ENCODE peak calls at places on chromosomes 1 and 21, in nine cellular contexts. E is WTC11, L is AG10803, V is fibroblast of the aortic adventitia, Q is heart left ventricle, K is endodermal cell, H is HFF-Myc, J is IMR-90, S is astrocyte of the spinal cord. Z is an unnamed sample.

GRCh38 chr1:42140191-42140590 is 13.0 kb upstream of the GUCA2B start:
- DNase-seq in E (no peak), L (no peak), V (no peak), Q (no peak), K (no peak), H (no peak), J (no peak), S (no peak), Z (no peak)

GRCh38 chr1:26418865-26419349 is 8.3 kb downstream of the LIN28A start:
- DNase-seq in E (peak; percentile 95), L (no peak), V (no peak), Q (no peak), K (peak; percentile 98), H (no peak), J (no peak), S (no peak), Z (peak; percentile 47)

GRCh38 chr1:192702212-192702993 is 66.5 kb downstream of the RGS13 start:
- DNase-seq in E (no peak), L (peak; percentile 68), V (peak; percentile 84), Q (no peak), K (no peak), H (peak; percentile 16), J (peak; percentile 89), S (peak; percentile 67), Z (no peak)

GRCh38 chr1:65079941-65080340 is 68.1 kb upstream of the AK4 start:
- DNase-seq in E (no peak), L (peak; percentile 11), V (no peak), Q (no peak), K (no peak), H (no peak), J (peak; percentile 50), S (peak; percentile 41), Z (no peak)

GRCh38 chr1:92973203-92973907 is 12.1 kb upstream of the DIPK1A start:
- DNase-seq in E (no peak), L (no peak), V (no peak), Q (no peak), K (no peak), H (no peak), J (no peak), S (no peak), Z (no peak)

GRCh38 chr1:21072721-21073120 is 104.0 kb downstream of the EIF4G3 start:
- DNase-seq in E (no peak), L (peak; percentile 71), V (peak; percentile 52), Q (no peak), K (no peak), H (no peak), J (peak; percentile 82), S (peak; percentile 63), Z (no peak)

GRCh38 chr1:203238535-203238934 is 9.1 kb upstream of the CHIT1 start:
- DNase-seq in E (no peak), L (no peak), V (no peak), Q (no peak), K (no peak), H (no peak), J (no peak), S (no peak), Z (no peak)

GRCh38 chr1:62384276-62385005 is 52.4 kb upstream of the USP1 start:
- DNase-seq in E (no peak), L (peak; percentile 95), V (peak; percentile 99), Q (no peak), K (no peak), H (peak; percentile 61), J (peak; percentile 86), S (peak; percentile 91), Z (no peak)

GRCh38 chr1:54124472-54124871 is 28.3 kb downstream of the CDCP2 start:
- DNase-seq in E (peak; percentile 50), L (no peak), V (no peak), Q (no peak), K (peak; percentile 53), H (no peak), J (no peak), S (no peak), Z (no peak)

GRCh38 chr1:162912061-162912667 is 51.2 kb upstream of the CCDC190 start:
- DNase-seq in E (no peak), L (no peak), V (no peak), Q (no peak), K (no peak), H (no peak), J (no peak), S (no peak), Z (no peak)

GRCh38 chr1:26618561-26618960 is 77.3 kb upstream of the ARID1A start:
- DNase-seq in E (no peak), L (no peak), V (no peak), Q (no peak), K (no peak), H (no peak), J (no peak), S (no peak), Z (no peak)

GRCh38 chr1:7638078-7638477 is 133.0 kb upstream of the VAMP3 start:
- DNase-seq in E (no peak), L (no peak), V (no peak), Q (no peak), K (peak; percentile 73), H (no peak), J (no peak), S (no peak), Z (no peak)

DNA sequence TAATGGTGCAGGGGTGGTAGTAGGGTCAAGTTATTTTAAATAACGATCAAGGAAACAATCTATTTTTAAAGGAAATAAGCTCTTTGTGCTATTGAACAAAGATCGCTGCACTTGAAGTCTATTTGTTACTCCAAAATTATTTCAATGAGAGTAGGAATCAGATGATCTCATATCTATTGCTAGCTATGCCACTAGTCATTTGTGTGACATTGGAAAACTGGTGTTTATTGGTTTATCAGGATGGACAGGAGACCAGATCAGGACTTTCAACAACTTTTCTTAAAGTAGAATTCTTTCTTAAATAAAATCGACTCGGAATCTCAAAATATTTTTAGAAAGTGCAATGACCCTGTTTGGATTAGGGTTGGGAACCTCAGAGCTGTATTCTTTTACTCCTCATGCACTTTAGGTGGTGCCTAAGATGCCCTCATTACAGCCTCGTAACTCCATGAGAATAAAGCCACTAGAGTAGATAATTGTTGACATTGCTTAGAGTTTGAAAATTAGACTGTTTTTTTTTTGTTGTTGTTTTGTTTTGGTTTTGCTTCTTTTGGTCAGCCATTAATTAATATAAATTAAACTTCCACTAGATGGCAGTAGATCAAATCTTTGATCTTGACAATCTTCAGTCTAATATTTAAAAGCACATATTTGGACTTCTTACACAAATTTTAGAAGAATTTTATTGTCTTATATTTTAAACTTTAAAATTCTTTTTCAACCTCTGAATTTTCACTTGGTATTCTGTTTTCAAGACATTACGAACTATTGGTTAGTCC is 352.4 kb downstream of the USP25 start:
- DNase-seq in E (no peak), L (peak; percentile 41), V (peak; percentile 60), Q (no peak), K (no peak), H (no peak), J (peak; percentile 22), S (peak; percentile 56), Z (no peak)
- TF ChIP-seq CTCF in E (no peak), L (peak; percentile 48), V (peak; percentile 5), Q (peak; percentile 58), K (peak; percentile 73), H (no peak), J (peak; percentile 50), S (peak; percentile 9), Z (peak; percentile 70)

GRCh38 chr1:181587870-181588438 is 104.6 kb downstream of the CACNA1E start:
- DNase-seq in E (peak; percentile 40), L (no peak), V (no peak), Q (no peak), K (peak; percentile 56), H (no peak), J (no peak), S (no peak), Z (no peak)
- TF ChIP-seq CTCF in E (no peak), L (no peak), V (no peak), Q (no peak), K (peak; percentile 59), H (no peak), J (no peak), S (no peak), Z (no peak)

GRCh38 chr1:18398791-18399551 is 81.8 kb upstream of the KLHDC7A start:
- DNase-seq in E (peak; percentile 48), L (no peak), V (no peak), Q (no peak), K (peak; percentile 71), H (no peak), J (no peak), S (no peak), Z (no peak)
- TF ChIP-seq CTCF in E (no peak), L (no peak), V (no peak), Q (no peak), K (peak; percentile 78), H (no peak), J (no peak), S (no peak), Z (peak; percentile 17)

GRCh38 chr21:46119565-46120271 is 21.8 kb downstream of the COL6A2 start:
- DNase-seq in E (peak; percentile 3), L (no peak), V (no peak), Q (peak; percentile 17), K (peak; percentile 33), H (no peak), J (no peak), S (no peak), Z (peak; percentile 34)

GRCh38 chr21:46122758-46123683 is 25.1 kb downstream of the COL6A2 start:
- DNase-seq in E (no peak), L (no peak), V (no peak), Q (peak; percentile 12), K (no peak), H (no peak), J (no peak), S (no peak), Z (peak; percentile 5)

GRCh38 chr21:46120301-46121285 is 22.7 kb downstream of the COL6A2 start:
- DNase-seq in E (peak; percentile 6), L (no peak), V (no peak), Q (peak; percentile 15), K (peak; percentile 34), H (no peak), J (no peak), S (no peak), Z (peak; percentile 17)

GRCh38 chr21:46122241-46122671 is 24.3 kb downstream of the COL6A2 start:
- DNase-seq in E (peak; percentile 3), L (peak; percentile 74), V (peak; percentile 70), Q (peak; percentile 15), K (no peak), H (no peak), J (peak; percentile 78), S (peak; percentile 77), Z (peak; percentile 31)

DNA sequence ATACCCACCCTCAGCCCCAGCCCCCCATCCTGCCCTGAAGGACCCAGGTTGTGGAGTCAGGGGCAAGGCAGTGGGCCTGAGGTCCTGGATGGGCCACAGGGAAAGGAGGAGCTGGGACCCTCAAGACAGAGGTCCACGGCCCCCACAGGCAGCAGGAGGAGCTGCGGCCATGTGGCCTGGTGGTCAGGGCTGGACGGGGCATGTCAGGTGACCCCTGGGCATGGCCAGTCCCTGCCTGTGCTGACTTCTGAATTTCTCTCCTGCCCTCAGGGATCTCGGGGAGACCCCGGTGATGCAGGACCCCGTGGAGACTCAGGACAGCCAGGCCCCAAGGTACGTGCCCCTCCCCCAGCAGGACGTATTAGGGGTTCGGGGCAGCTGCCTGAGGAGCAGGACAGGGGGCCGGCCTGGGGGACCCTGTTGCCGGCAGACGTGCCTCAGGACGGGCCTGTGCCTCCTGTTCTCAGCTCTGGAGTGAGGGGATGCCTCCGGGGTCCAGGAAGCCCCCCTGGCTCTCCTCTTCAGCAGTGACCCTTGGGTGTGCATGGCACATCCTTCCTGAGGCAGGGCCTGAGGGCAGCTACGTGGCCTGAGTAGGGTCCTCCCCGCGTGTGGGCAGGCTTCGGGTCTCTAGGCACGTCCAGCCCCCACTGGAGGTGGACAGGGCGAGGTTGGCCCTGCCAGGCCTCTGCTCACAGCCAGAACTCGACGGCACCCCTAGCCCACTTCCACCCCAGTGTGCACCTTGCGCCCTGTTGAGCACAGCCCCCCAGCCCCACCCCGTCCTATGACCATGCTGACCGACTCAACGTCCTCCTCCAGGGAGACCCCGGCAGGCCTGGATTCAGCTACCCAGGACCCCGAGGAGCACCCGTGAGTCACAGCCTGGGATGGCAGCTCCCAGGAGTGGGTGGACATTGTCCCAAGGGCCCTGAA is 23.6 kb downstream of the COL6A2 start:
- DNase-seq in E (peak; percentile 7), L (no peak), V (no peak), Q (peak; percentile 17), K (peak; percentile 40), H (no peak), J (no peak), S (no peak), Z (peak; percentile 15)
- TF ChIP-seq CTCF in E (no peak), L (no peak), V (no peak), Q (no peak), K (peak; percentile 14), H (no peak), J (no peak), S (no peak), Z (no peak)

Z was measured in mesothelial cell of epicardium.